ENCODE peak calls at places on chromosomes 1 and 21, in seven cellular contexts. Q is AG04449, J is T follicular helper cell, V is left ventricle myocardium inferior, K is left colon, Z is IMR-90, M is GM06990. N is an unnamed sample.

GRCh38 chr1:232038704-232039103 is 412.1 kb downstream of the DISC1 start:
- DNase-seq in Q (no peak), J (no peak), V (peak), K (no peak), Z (no peak), M (no peak), N (no peak)

GRCh38 chr1:46062651-46063319 is 69.6 kb downstream of the PIK3R3 start:
- DNase-seq in Q (no peak), J (no peak), V (no peak), K (no peak), Z (peak), M (no peak), N (no peak)

GRCh38 chr21:45341779-45342178 is 54.1 kb upstream of the POFUT2 start:
- DNase-seq in Q (no peak), J (no peak), V (no peak), K (no peak), Z (no peak), M (no peak), N (no peak)

GRCh38 chr1:2091611-2092604 is 41.7 kb downstream of the PRKCZ start:
- DNase-seq in Q (no peak), J (peak), V (peak), K (peak), Z (no peak), M (peak), N (peak)

GRCh38 chr1:100606438-100606837 is 68.5 kb downstream of the GPR88 start:
- DNase-seq in Q (no peak), J (no peak), V (peak), K (peak), Z (peak), M (no peak), N (peak)

GRCh38 chr1:15153184-15153841 is at the start of gene TMEM51:
- DNase-seq in Q (no peak), J (no peak), V (peak), K (peak), Z (peak), M (no peak), N (no peak)

GRCh38 chr1:101051688-101052638 is 26.4 kb upstream of the DPH5 start:
- DNase-seq in Q (no peak), J (no peak), V (no peak), K (no peak), Z (no peak), M (peak), N (no peak)

GRCh38 chr1:56331892-56332567 is 247.3 kb downstream of the PLPP3 start:
- DNase-seq in Q (no peak), J (no peak), V (no peak), K (no peak), Z (peak), M (peak), N (no peak)

GRCh38 chr1:177927021-177927596 is 42.7 kb downstream of the SEC16B start:
- DNase-seq in Q (peak), J (no peak), V (no peak), K (no peak), Z (peak), M (no peak), N (no peak)

GRCh38 chr21:23639726-23640125 is 1967.6 kb downstream of the MRPL39 start:
- DNase-seq in Q (no peak), J (no peak), V (no peak), K (no peak), Z (no peak), M (no peak), N (no peak)

GRCh38 chr1:17594690-17595601 is 55.4 kb downstream of the ARHGEF10L start:
- DNase-seq in Q (peak), J (no peak), V (no peak), K (no peak), Z (no peak), M (no peak), N (no peak)

GRCh38 chr1:94039514-94039870 is 81.5 kb downstream of the ABCA4 start:
- DNase-seq in Q (no peak), J (peak), V (peak), K (peak), Z (peak), M (no peak), N (peak)

GRCh38 chr1:54986532-54986931 is 6.1 kb downstream of the TMEM61 start:
- DNase-seq in Q (no peak), J (no peak), V (no peak), K (no peak), Z (no peak), M (no peak), N (no peak)

GRCh38 chr1:43435146-43436145 is 18.3 kb downstream of the HYI start:
- DNase-seq in Q (no peak), J (no peak), V (no peak), K (peak), Z (peak), M (no peak), N (peak)

GRCh38 chr21:43306911-43307676 is 119.8 kb downstream of the SIK1 start:
- DNase-seq in Q (no peak), J (no peak), V (peak), K (no peak), Z (peak), M (peak), N (peak)

GRCh38 chr1:54863267-54863665 is 23.7 kb downstream of the DHCR24 start:
- DNase-seq in Q (no peak), J (no peak), V (no peak), K (no peak), Z (no peak), M (no peak), N (no peak)

GRCh38 chr1:180310095-180310494 is 80.0 kb downstream of the LHX4 start:
- DNase-seq in Q (no peak), J (no peak), V (no peak), K (no peak), Z (peak), M (no peak), N (no peak)

GRCh38 chr1:50929376-50929958 is 30.6 kb downstream of the FAF1 start:
- DNase-seq in Q (peak), J (no peak), V (no peak), K (no peak), Z (peak), M (no peak), N (no peak)

GRCh38 chr1:38651669-38652068 is 207.9 kb downstream of the RRAGC start:
- DNase-seq in Q (no peak), J (no peak), V (no peak), K (no peak), Z (no peak), M (no peak), N (no peak)

GRCh38 chr1:202597090-202597761 is 113.0 kb downstream of the SYT2 start:
- DNase-seq in Q (no peak), J (no peak), V (no peak), K (no peak), Z (no peak), M (no peak), N (no peak)

GRCh38 chr1:76723949-76724348 is 143.3 kb upstream of the ST6GALNAC5 start:
- DNase-seq in Q (no peak), J (no peak), V (no peak), K (no peak), Z (no peak), M (no peak), N (no peak)

GRCh38 chr1:211343607-211344334 is 17.1 kb downstream of the TRAF5 start:
- DNase-seq in Q (no peak), J (no peak), V (no peak), K (no peak), Z (peak), M (no peak), N (no peak)

GRCh38 chr1:24503003-24503751 is 541 bp downstream of the RCAN3 start:
- DNase-seq in Q (no peak), J (no peak), V (peak), K (peak), Z (no peak), M (no peak), N (no peak)

GRCh38 chr1:15031251-15031930 is 122.2 kb upstream of the TMEM51 start:
- DNase-seq in Q (no peak), J (no peak), V (no peak), K (no peak), Z (peak), M (no peak), N (no peak)

GRCh38 chr1:81550753-81551152 is 250.0 kb upstream of the ADGRL2 start:
- DNase-seq in Q (no peak), J (no peak), V (no peak), K (no peak), Z (no peak), M (no peak), N (no peak)

GRCh38 chr1:210248341-210248740 is 15.7 kb downstream of the SERTAD4 start:
- DNase-seq in Q (no peak), J (no peak), V (no peak), K (no peak), Z (no peak), M (no peak), N (no peak)

GRCh38 chr1:202349263-202349928 is 897 bp downstream of the PPP1R12B start:
- DNase-seq in Q (no peak), J (no peak), V (no peak), K (no peak), Z (peak), M (no peak), N (peak)

GRCh38 chr1:3789421-3790300 is 6.6 kb downstream of the LRRC47 start:
- DNase-seq in Q (no peak), J (no peak), V (no peak), K (no peak), Z (no peak), M (no peak), N (no peak)

GRCh38 chr1:235650341-235651169 is 971 bp upstream of the GNG4 start:
- DNase-seq in Q (no peak), J (no peak), V (no peak), K (peak), Z (no peak), M (no peak), N (no peak)